ENCODE peak calls at places on chromosomes 13 and 19, in four cellular contexts. W is stomach, Q is AG09319, G is NCI-H2171 treated with DMSO at 0.1 percent for 48 hours. P is an unnamed sample.

GRCh38 chr13:100506154-100506553 is 82.4 kb downstream of the GGACT start:
- DNase-seq in G (no peak), W (no peak), Q (no peak), P (no peak)

GRCh38 chr13:30308548-30308947 is 1.2 kb upstream of the KATNAL1 start:
- DNase-seq in G (no peak), Q (no peak), W (no peak), P (no peak)

GRCh38 chr19:42199440-42200115 is 17.9 kb downstream of the DEDD2 start:
- DNase-seq in G (peak), W (peak), Q (no peak), P (peak)

GRCh38 chr13:98804336-98804855 is 51.9 kb upstream of the SLC15A1 start:
- DNase-seq in Q (no peak), W (no peak), G (no peak), P (no peak)

GRCh38 chr13:40101708-40102359 is 446.4 kb downstream of the COG6 start:
- DNase-seq in W (no peak), G (no peak), Q (no peak), P (no peak)

GRCh38 chr13:99655351-99656091 is 154.2 kb downstream of the TM9SF2 start:
- DNase-seq in W (no peak), G (no peak), Q (no peak), P (no peak)

GRCh38 chr13:50519866-50520265 is 323.6 kb downstream of the DLEU7 start:
- DNase-seq in W (no peak), Q (no peak), G (no peak), P (no peak)

GRCh38 chr13:98563071-98563470 is 13.8 kb downstream of the STK24 start:
- DNase-seq in W (no peak), G (no peak), Q (no peak), P (no peak)

GRCh38 chr13:31639443-31640163 is 99.7 kb upstream of the RXFP2 start:
- DNase-seq in Q (no peak), G (no peak), W (no peak), P (no peak)

GRCh38 chr19:18438331-18439024 is 545 bp upstream of the ISYNA1 start:
- DNase-seq in G (no peak), Q (no peak), W (no peak), P (peak)

GRCh38 chr13:51244637-51245405 is 22.6 kb downstream of the FAM124A start:
- DNase-seq in G (peak), W (no peak), Q (no peak), P (no peak)

GRCh38 chr13:113231306-113232207 is 22.1 kb downstream of the CUL4A start:
- DNase-seq in G (no peak), Q (no peak), W (no peak), P (no peak)

GRCh38 chr19:13068064-13068807 is 34.4 kb downstream of the LYL1 start:
- DNase-seq in Q (no peak), W (no peak), G (no peak), P (no peak)

GRCh38 chr13:73535341-73535740 is 476.5 kb downstream of the KLF5 start:
- DNase-seq in Q (no peak), W (no peak), G (no peak), P (no peak)

GRCh38 chr13:97627566-97627965 is 193.6 kb downstream of the RAP2A start:
- DNase-seq in Q (peak), G (peak), W (no peak), P (peak)

GRCh38 chr13:50757021-50757420 is 86.5 kb downstream of the DLEU7 start:
- DNase-seq in Q (no peak), W (no peak), G (no peak), P (no peak)

GRCh38 chr19:49564616-49565045 is 15.7 kb downstream of the NOSIP start:
- DNase-seq in W (no peak), Q (no peak), G (no peak), P (no peak)